ENCODE peak calls at places on chromosomes 2 and 18, in eight cellular contexts. S is endodermal cell; K is Peyer's patch; J is suprapubic skin; E is right atrium auricular region; M is cardiac muscle cell; L is dorsolateral prefrontal cortex; G is activated CD8-positive, alpha-beta T cell treated with anti-CD3 and anti-CD28 coated beads for 36 hours. O is an unnamed sample.
A peak's percentile ranks its signal among the peaks of the same experiment; 100 is the strongest.

GRCh38 chr18:26090130-26091046 is at the start of gene SS18:
- DNase-seq in S (peak; percentile 96), K (peak; percentile 93), J (peak; percentile 96), E (peak; percentile 94), M (peak; percentile 97), L (peak; percentile 88), G (peak; percentile 94), O (peak; percentile 94)

GRCh38 chr2:121943285-121943684 is 187.8 kb downstream of the TSN start:
- DNase-seq in S (no peak), K (no peak), J (no peak), E (no peak), M (no peak), L (no peak), G (no peak), O (no peak)

GRCh38 chr18:3910507-3910906 is 460.5 kb downstream of the TGIF1 start:
- DNase-seq in S (no peak), K (no peak), J (no peak), E (no peak), M (no peak), L (no peak), G (no peak), O (no peak)

GRCh38 chr2:24351981-24352380 is 8.4 kb downstream of the ITSN2 start:
- DNase-seq in S (no peak), K (no peak), J (no peak), E (no peak), M (peak; percentile 26), L (no peak), G (no peak), O (no peak)

GRCh38 chr2:156456616-156457015 is 20.4 kb downstream of the GPD2 start:
- DNase-seq in S (no peak), K (no peak), J (no peak), E (no peak), M (no peak), L (no peak), G (no peak), O (no peak)

GRCh38 chr18:49101230-49101629 is 150.5 kb upstream of the SMAD7 start:
- DNase-seq in S (no peak), K (no peak), J (no peak), E (no peak), M (no peak), L (no peak), G (no peak), O (no peak)

GRCh38 chr18:78936251-78937005 is 43.2 kb upstream of the SALL3 start:
- DNase-seq in S (no peak), K (no peak), J (no peak), E (no peak), M (no peak), L (no peak), G (no peak), O (no peak)

GRCh38 chr2:213476641-213477040 is 192.4 kb downstream of the SPAG16 start:
- DNase-seq in S (no peak), K (no peak), J (no peak), E (no peak), M (no peak), L (no peak), G (no peak), O (no peak)

GRCh38 chr2:109339519-109339991 is 210.6 kb downstream of the SH3RF3 start:
- DNase-seq in S (no peak), K (no peak), J (no peak), E (peak; percentile 36), M (no peak), L (no peak), G (no peak), O (no peak)

DNA sequence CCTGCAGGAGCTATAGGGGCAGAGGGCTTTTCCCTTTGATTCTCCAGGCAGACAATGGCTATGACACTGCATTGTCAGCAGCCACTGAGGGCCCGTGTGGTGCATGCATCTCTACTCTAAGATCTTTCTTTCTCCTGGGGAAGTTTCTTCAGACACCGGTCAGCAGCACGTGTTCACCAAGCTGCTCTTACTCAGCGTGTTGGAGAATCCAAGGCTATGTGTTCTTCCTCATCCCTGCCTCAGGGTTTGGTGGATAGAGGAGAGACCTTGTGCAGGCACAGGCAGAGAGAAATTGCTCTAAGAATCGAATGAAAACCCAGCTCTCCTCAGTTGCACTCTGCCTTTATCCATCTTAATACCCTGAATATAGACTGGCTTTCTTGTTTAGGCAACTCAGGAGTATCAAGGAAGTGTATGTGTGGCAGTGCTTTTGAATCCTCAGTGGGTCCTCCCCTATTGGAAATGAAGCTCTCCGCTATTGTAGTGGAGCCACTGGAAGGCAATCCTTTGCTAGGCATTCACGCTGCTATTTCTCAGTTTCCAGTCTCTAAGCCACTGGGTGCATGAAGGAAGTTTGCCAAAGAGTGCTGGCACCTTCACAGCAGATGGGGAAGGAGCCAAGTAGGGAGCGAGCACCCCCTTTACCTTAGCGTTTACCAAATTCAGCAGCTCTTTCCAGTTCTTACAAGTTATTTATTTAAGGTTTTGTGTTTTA is 86.9 kb upstream of the EML6 start:
- DNase-seq in S (no peak), K (no peak), J (no peak), E (no peak), M (no peak), L (no peak), G (no peak), O (no peak)
- TF ChIP-seq CTCF in S (no peak), K (no peak), J (no peak), E (no peak), M (no peak), L (no peak), G (no peak), O (no peak)

DNA sequence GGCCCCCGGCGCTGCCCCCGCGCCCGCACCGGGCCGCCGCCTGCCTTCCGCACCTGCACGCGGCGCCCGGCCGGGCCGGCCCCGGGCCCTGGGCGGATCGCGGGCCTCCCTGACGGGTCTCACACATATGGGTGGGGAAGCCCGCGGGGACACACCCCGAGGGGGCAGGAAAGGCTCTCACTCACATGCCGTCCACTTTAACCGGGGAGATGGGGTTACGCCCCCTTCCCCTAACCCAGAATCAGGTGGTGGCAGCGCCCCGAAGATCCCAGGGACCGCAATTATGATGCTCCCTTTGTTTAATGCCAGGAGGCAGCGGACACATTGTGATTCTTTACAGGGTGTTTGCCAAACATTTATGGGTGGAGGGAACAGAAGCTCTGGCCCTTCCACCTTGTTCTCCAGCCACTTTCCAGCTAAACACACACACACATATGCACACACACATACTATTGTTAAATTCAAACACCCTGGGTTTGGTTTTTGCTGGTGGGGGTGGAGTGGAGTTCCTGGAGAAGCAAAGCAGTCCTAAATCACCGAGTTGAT is 433 bp upstream of the ANKRD44 start:
- DNase-seq in S (no peak), K (no peak), J (no peak), E (no peak), M (no peak), L (no peak), G (no peak), O (no peak)
- TF ChIP-seq CTCF in S (no peak), K (no peak), J (no peak), E (no peak), M (no peak), L (no peak), G (no peak), O (no peak)

DNA sequence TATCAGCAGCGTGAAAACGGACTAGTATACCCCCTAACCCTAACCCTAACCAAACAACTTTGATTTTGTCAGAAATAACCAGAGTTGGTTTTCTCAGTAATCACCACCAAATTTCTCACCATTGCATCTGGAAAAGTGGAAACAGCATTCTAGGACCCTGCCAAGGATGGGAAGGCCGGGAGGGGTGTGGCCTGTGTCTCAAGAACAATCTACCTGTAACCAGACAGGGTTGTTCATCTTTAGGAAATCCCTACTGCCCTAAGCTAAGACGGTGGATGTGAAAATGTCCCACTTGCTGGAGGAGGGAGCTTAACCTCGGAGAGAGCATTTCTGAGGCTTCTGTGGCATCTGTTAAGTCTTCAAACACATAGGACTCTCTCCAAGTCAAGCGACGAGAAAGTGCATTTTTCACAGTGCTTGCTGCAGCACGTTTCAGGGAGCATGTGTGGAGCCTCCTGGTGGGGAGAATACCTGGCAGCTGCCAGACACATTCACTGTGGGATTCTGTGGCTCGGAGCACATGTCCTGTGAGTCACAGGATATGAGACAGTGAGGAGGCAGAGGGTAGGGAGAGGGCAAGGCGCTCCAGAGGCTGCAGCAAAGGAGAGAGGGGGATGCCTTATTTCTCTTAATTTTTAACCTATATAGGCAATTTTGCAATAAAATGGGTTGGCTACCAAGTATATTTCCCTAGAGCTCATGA is 207.5 kb downstream of the SPP2 start:
- DNase-seq in S (peak; percentile 89), K (no peak), J (peak; percentile 81), E (no peak), M (peak; percentile 34), L (peak; percentile 58), G (peak; percentile 28), O (peak; percentile 89)
- TF ChIP-seq CTCF in S (peak; percentile 76), K (no peak), J (peak; percentile 61), E (no peak), M (peak; percentile 80), L (no peak), G (no peak), O (peak; percentile 80)

GRCh38 chr2:222436040-222436413 is 11.7 kb downstream of the SGPP2 start:
- DNase-seq in S (peak; percentile 50), K (no peak), J (no peak), E (no peak), M (no peak), L (no peak), G (no peak), O (no peak)
- TF ChIP-seq CTCF in S (peak; percentile 61), K (no peak), J (no peak), E (no peak), M (no peak), L (no peak), G (no peak), O (no peak)

DNA sequence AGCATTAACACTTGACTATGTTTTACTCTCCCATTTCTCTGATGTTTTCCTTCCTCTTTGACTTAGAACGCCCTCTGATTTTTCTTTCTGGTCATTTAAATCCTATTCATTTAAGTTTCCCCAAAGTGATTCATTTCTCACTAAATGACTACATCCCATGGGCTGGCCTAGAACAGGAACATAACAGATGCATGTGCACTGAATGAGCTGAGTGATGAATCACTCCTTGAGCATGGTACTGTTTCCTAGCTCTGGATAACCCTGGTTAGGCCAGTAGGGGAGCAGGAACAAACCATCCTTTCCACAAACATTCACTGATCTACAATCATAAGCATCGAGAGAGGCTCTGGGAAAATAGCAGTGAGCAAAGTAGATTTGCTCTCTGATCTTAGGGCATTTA is 221.9 kb upstream of the SETBP1 start:
- DNase-seq in S (no peak), K (no peak), J (no peak), E (no peak), M (no peak), L (no peak), G (no peak), O (no peak)
- TF ChIP-seq CTCF in S (peak; percentile 23), K (no peak), J (no peak), E (no peak), M (no peak), L (no peak), G (no peak), O (no peak)

GRCh38 chr2:238689871-238690672 is 157.8 kb upstream of the TWIST2 start:
- DNase-seq in S (no peak), K (no peak), J (no peak), E (no peak), M (no peak), L (no peak), G (no peak), O (no peak)
- TF ChIP-seq CTCF in S (no peak), K (no peak), J (no peak), E (no peak), M (no peak), L (no peak), G (no peak), O (no peak)